ENCODE peak calls at places on chromosomes 6 and 20, in four cellular contexts. J is hypothalamus, D is cardiac fibroblast, W is progenitor cell of endocrine pancreas. U is an unnamed sample.

GRCh38 chr6:155340464-155341129 is 26.3 kb upstream of the TFB1M start:
- DNase-seq in J (no peak), D (peak), W (no peak), U (peak)

GRCh38 chr20:2767768-2768631 is 32.4 kb downstream of the CPXM1 start:
- DNase-seq in J (no peak), D (peak), W (no peak), U (no peak)

GRCh38 chr6:54802775-54803631 is 43.6 kb upstream of the FAM83B start:
- DNase-seq in J (no peak), D (peak), W (no peak), U (no peak)

GRCh38 chr6:44304282-44305199 is 8.6 kb downstream of the AARS2 start:
- DNase-seq in J (no peak), D (peak), W (no peak), U (peak)

GRCh38 chr6:28558629-28559028 is 32.9 kb downstream of the GPX5 start:
- DNase-seq in J (no peak), D (no peak), W (no peak), U (no peak)

GRCh38 chr20:43434565-43434964 is 23.1 kb upstream of the SRSF6 start:
- DNase-seq in J (no peak), D (no peak), W (no peak), U (no peak)

GRCh38 chr6:107801195-107801594 is 22.9 kb downstream of the SCML4 start:
- DNase-seq in J (no peak), D (no peak), W (no peak), U (no peak)

GRCh38 chr6:20839624-20840023 is 305.4 kb downstream of the CDKAL1 start:
- DNase-seq in J (no peak), D (no peak), W (no peak), U (no peak)

GRCh38 chr6:109006818-109007217 is 87.8 kb downstream of the SESN1 start:
- DNase-seq in J (no peak), D (no peak), W (no peak), U (no peak)

GRCh38 chr6:162854228-162854627 is 126.5 kb downstream of the PACRG start:
- DNase-seq in J (no peak), D (no peak), W (no peak), U (no peak)

GRCh38 chr6:150514806-150515362 is 84.8 kb upstream of the PLEKHG1 start:
- DNase-seq in J (no peak), D (no peak), W (no peak), U (no peak)

GRCh38 chr20:38143646-38144554 is 21.2 kb downstream of the TGM2 start:
- DNase-seq in J (no peak), D (peak), W (no peak), U (peak)

GRCh38 chr6:149964243-149965190 is 774 bp downstream of the ULBP1 start:
- DNase-seq in J (no peak), D (peak), W (no peak), U (no peak)

GRCh38 chr6:105429676-105430075 is 26.8 kb upstream of the PREP start:
- DNase-seq in J (no peak), D (peak), W (no peak), U (no peak)

GRCh38 chr6:52603000-52603795 is 26.3 kb upstream of the TRAM2 start:
- DNase-seq in J (no peak), D (peak), W (no peak), U (peak)

GRCh38 chr20:4925842-4926530 is 75.3 kb downstream of the SLC23A2 start:
- DNase-seq in J (no peak), D (peak), W (no peak), U (peak)

GRCh38 chr6:11848852-11849731 is 70.5 kb upstream of the ADTRP start:
- DNase-seq in J (no peak), D (peak), W (no peak), U (no peak)

GRCh38 chr6:26043389-26044139 is 43.7 kb upstream of the HFE start:
- DNase-seq in J (no peak), D (peak), W (no peak), U (peak)

U was measured in foreskin melanocyte.